ENCODE peak calls at places on chromosomes 5 and 9, in nine cellular contexts. N is IMR-90; M is GM13976; G is stimulated activated CD4-positive, alpha-beta T cell treated with anti-CD3 and anti-CD28 coated beads, Interleukin-2, amount 100 ng/mL, for 48 hours; Y is stimulated activated CD8-positive, alpha-beta memory T cell treated with anti-CD3 and anti-CD28 coated beads, Interleukin-12 subunit alpha, Interleukin-12 subunit beta, amount 100 ng/mL, for 1 hour; D is KBM-7; B is GM12892; Q is iPS DF 19.7; K is A172. V is an unnamed sample.

GRCh38 chr5:92944337-92944736 is 636.7 kb downstream of the NR2F1-AS1 start:
- DNase-seq in G (no peak), K (no peak), M (no peak), Y (no peak), N (no peak), D (no peak), Q (no peak), B (no peak), V (no peak)

GRCh38 chr5:91219803-91220371 is 163.2 kb downstream of the ARRDC3 start:
- DNase-seq in N (peak), D (peak), Q (peak), G (peak), K (peak), M (peak), B (no peak), Y (no peak), V (peak)

GRCh38 chr9:6931913-6932312 is 174.1 kb downstream of the KDM4C start:
- DNase-seq in Q (no peak), Y (no peak), K (peak), D (no peak), B (no peak), N (peak), G (no peak), M (no peak), V (no peak)

GRCh38 chr5:96997265-96997859 is 61.5 kb downstream of the LNPEP start:
- DNase-seq in Y (no peak), D (peak), Q (no peak), G (no peak), M (peak), K (peak), B (no peak), N (peak), V (peak)

GRCh38 chr5:143205386-143205785 is 198.1 kb downstream of the NR3C1 start:
- DNase-seq in N (peak), G (no peak), Y (no peak), M (no peak), D (no peak), Q (no peak), K (peak), B (no peak), V (no peak)

GRCh38 chr5:107483196-107483595 is 187.5 kb downstream of the EFNA5 start:
- DNase-seq in M (no peak), N (no peak), K (no peak), Q (no peak), G (no peak), B (no peak), D (no peak), Y (no peak), V (no peak)

GRCh38 chr5:73039082-73039481 is 81.3 kb upstream of the TMEM171 start:
- DNase-seq in K (peak), B (no peak), Q (peak), G (no peak), N (peak), M (no peak), Y (no peak), D (peak), V (no peak)

GRCh38 chr9:121598167-121599000 is 53.0 kb upstream of the DAB2IP start:
- DNase-seq in Y (no peak), B (no peak), N (peak), M (no peak), G (no peak), D (no peak), K (no peak), Q (peak), V (peak)

GRCh38 chr9:114798793-114799427 is 6.9 kb downstream of the TNFSF15 start:
- DNase-seq in D (no peak), M (no peak), B (no peak), Q (no peak), K (no peak), G (no peak), N (no peak), Y (no peak), V (no peak)

GRCh38 chr5:168132186-168132585 is 159.3 kb upstream of the WWC1 start:
- DNase-seq in Q (no peak), G (no peak), M (no peak), N (peak), D (no peak), Y (no peak), K (peak), B (no peak), V (no peak)

GRCh38 chr9:115524467-115525059 is 406.6 kb upstream of the TNC start:
- DNase-seq in D (peak), G (no peak), N (peak), B (no peak), K (peak), Y (no peak), Q (no peak), M (peak), V (peak)

GRCh38 chr9:87227456-87227855 is 270.2 kb upstream of the DAPK1 start:
- DNase-seq in Q (no peak), D (no peak), G (no peak), Y (no peak), M (no peak), K (no peak), B (no peak), N (no peak), V (no peak)

GRCh38 chr9:113502427-113503008 is 39.0 kb downstream of the RGS3 start:
- DNase-seq in N (no peak), B (no peak), K (no peak), M (no peak), G (no peak), D (no peak), Y (no peak), Q (no peak), V (no peak)

GRCh38 chr9:18237776-18238175 is 236.2 kb upstream of the ADAMTSL1 start:
- DNase-seq in B (no peak), M (no peak), N (no peak), G (no peak), Q (no peak), K (no peak), Y (no peak), D (no peak), V (no peak)

GRCh38 chr5:149803641-149804468 is 73.7 kb downstream of the PPARGC1B start:
- DNase-seq in D (no peak), B (no peak), M (no peak), Y (no peak), G (no peak), Q (no peak), N (peak), K (no peak), V (no peak)

V was measured in endothelial cell.